ENCODE peak calls at places on chromosomes 11 and 22, in four cellular contexts. M is spleen, G is RWPE1, H is fibroblast of lung. O is an unnamed sample.

GRCh38 chr11:134332782-134333181 is 994 bp downstream of the GLB1L2 start:
- DNase-seq in G (no peak), H (no peak), M (no peak), O (no peak)

GRCh38 chr22:30649430-30650007 is 13.9 kb downstream of the SLC35E4 start:
- DNase-seq in G (peak; percentile 76), M (no peak), H (peak; percentile 93), O (no peak)

GRCh38 chr11:83408946-83409345 is 122.8 kb upstream of the CCDC90B start:
- DNase-seq in G (no peak), H (no peak), M (no peak), O (no peak)

GRCh38 chr22:25759825-25760231 is 17.8 kb downstream of the MYO18B start:
- DNase-seq in H (peak; percentile 99), G (peak; percentile 65), M (no peak), O (peak; percentile 61)

GRCh38 chr11:65217441-65218423 is 36.0 kb downstream of the CAPN1 start:
- DNase-seq in M (peak; percentile 34), H (no peak), G (no peak), O (no peak)

GRCh38 chr11:64876835-64877341 is 1.5 kb downstream of the EHD1 start:
- DNase-seq in G (peak; percentile 45), H (peak; percentile 63), M (peak; percentile 83), O (no peak)

GRCh38 chr22:49685686-49686085 is 142.0 kb downstream of the BRD1 start:
- DNase-seq in H (no peak), G (no peak), M (peak; percentile 39), O (no peak)

GRCh38 chr11:10900686-10901415 is 43.0 kb upstream of the ZBED5 start:
- DNase-seq in M (no peak), G (peak; percentile 32), H (peak; percentile 52), O (no peak)

GRCh38 chr22:36362077-36362476 is 25.7 kb downstream of the MYH9 start:
- DNase-seq in M (no peak), G (no peak), H (no peak), O (no peak)
- H3K27ac ChIP-seq in M (peak overlapping the region; percentile 97), G (peak overlapping the region; percentile 89), H (peak overlapping the region; percentile 68), O (peak overlapping the region; percentile 39)

DNA sequence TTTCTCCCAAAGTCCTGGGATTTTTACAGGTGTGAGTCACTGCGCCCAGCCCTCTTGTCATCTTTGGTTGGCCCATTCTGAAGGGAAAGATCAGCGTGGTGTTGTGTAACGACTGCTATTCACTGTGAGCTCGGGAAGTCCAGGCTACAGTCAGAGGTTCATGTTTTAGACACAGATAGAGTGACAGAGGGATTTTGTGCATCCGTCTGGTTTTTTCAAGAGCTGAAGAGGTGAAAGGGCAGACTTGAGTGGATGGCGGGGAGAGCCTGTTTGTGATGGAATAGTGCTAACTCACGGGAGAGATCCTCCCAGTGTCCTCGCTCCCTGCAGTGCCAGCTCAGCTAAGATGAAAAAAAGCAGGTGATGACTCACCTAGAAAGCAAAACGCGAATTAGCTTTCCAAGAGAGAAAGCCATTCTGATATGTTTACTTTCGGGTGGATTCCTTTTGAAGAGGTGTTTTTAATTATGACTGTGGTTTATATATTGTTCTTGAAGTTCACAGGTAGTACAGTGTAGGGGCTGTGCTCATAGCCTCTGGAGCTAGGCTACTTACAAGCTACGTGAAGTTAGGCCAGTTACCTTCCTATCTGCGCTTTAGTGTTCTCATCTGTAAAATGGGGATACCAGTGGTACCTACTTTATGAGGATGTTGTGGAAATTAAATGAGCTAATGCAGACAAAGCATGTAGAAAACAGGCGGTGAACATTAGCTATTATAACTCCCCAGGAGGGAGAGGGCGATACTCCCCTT is 67.2 kb downstream of the C11orf91 start:
- DNase-seq in H (peak; percentile 83), G (peak; percentile 85), M (no peak), O (no peak)
- H3K27ac ChIP-seq in H (no peak overlapping the region), G (peak overlapping the region; percentile 93), M (no peak overlapping the region), O (peak overlapping the region; percentile 57)

GRCh38 chr22:42985541-42985925 is 29.4 kb downstream of the PACSIN2 start:
- DNase-seq in M (no peak), G (no peak), H (no peak), O (no peak)
- H3K27ac ChIP-seq in M (no peak overlapping the region), G (peak overlapping the region; percentile 17), H (no peak overlapping the region), O (no peak overlapping the region)

GRCh38 chr22:19005905-19006304 is 69.8 kb upstream of the PRODH start:
- DNase-seq in H (no peak), M (no peak), G (no peak), O (no peak)

GRCh38 chr22:19003518-19003917 is 67.4 kb upstream of the PRODH start:
- DNase-seq in G (no peak), M (no peak), H (no peak), O (no peak)

GRCh38 chr22:19001204-19001603 is 65.1 kb upstream of the PRODH start:
- DNase-seq in H (no peak), M (no peak), G (no peak), O (no peak)

GRCh38 chr22:19004471-19004870 is 68.4 kb upstream of the PRODH start:
- DNase-seq in M (no peak), G (no peak), H (no peak), O (no peak)

DNA sequence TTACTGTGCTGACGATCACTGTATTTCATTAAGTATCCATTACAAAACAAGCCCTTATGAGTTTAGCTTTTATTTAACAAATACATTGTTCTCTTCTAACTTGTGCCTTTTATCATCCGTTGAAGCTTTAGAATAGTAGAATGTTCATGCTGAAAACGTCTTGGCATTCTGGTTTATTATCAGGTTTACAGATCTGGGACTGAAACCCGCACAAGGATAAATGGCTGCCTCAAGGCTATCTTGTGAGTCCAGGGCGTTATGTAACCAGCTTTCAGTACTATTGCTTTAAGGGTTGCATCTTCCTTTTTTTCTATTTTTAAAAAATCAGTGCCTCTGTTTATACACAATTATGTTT is 66.6 kb upstream of the PRODH start:
- DNase-seq in H (no peak), M (no peak), G (no peak), O (no peak)
- H3K27ac ChIP-seq in H (no peak overlapping the region), M (no peak overlapping the region), G (no peak overlapping the region), O (no peak overlapping the region)

O was measured in AG04450.